ENCODE peak calls at places on chromosomes 12 and 14, in five cellular contexts. N, F, D, A and Y are unnamed samples.

GRCh38 chr12:53211476-53212381 is 4.7 kb upstream of the ITGB7 start:
- DNase-seq in A (no peak), N (peak), F (no peak), D (no peak), Y (no peak)

GRCh38 chr14:69693145-69693544 is 73.8 kb upstream of the SRSF5 start:
- DNase-seq in A (no peak), F (no peak), D (no peak), N (no peak), Y (peak)

GRCh38 chr14:55313480-55313879 is 42.3 kb downstream of the FBXO34 start:
- DNase-seq in A (no peak), F (no peak), N (no peak), D (no peak), Y (no peak)

GRCh38 chr12:92859650-92860386 is 69.3 kb downstream of the EEA1 start:
- DNase-seq in F (no peak), N (no peak), D (no peak), A (no peak), Y (no peak)

GRCh38 chr12:91974541-91974940 is 171.1 kb downstream of the BTG1 start:
- DNase-seq in A (no peak), D (no peak), F (no peak), N (peak), Y (no peak)

GRCh38 chr12:6229224-6229748 is 29.1 kb downstream of the CD9 start:
- DNase-seq in F (no peak), A (no peak), N (no peak), D (no peak), Y (no peak)

GRCh38 chr12:48219635-48220034 is 16.5 kb upstream of the OR10AD1 start:
- DNase-seq in F (no peak), N (no peak), D (peak), A (no peak), Y (no peak)

GRCh38 chr12:104456417-104456949 is at the start of gene CHST11:
- DNase-seq in F (peak), D (peak), A (peak), N (peak), Y (peak)

GRCh38 chr14:54787263-54787662 is 115.4 kb downstream of the GCH1 start:
- DNase-seq in N (no peak), A (no peak), D (no peak), F (no peak), Y (no peak)

GRCh38 chr12:14554281-14555008 is 13.2 kb downstream of the PLBD1 start:
- DNase-seq in A (no peak), F (no peak), D (peak), N (no peak), Y (peak)

GRCh38 chr14:69260979-69261605 is 1.1 kb downstream of the GALNT16 start:
- DNase-seq in D (peak), A (peak), N (peak), F (peak), Y (peak)

GRCh38 chr14:104871145-104871655 is 6.1 kb downstream of the CEP170B start:
- DNase-seq in A (no peak), D (no peak), N (peak), F (no peak), Y (no peak)

GRCh38 chr12:104586325-104587048 is 129.7 kb downstream of the CHST11 start:
- DNase-seq in N (no peak), F (no peak), A (no peak), D (no peak), Y (no peak)

GRCh38 chr12:59158066-59158465 is 237.8 kb upstream of the LRIG3 start:
- DNase-seq in F (no peak), D (no peak), N (no peak), A (no peak), Y (no peak)

GRCh38 chr12:41983896-41984295 is 160.8 kb downstream of the GXYLT1 start:
- DNase-seq in N (no peak), A (no peak), F (no peak), D (no peak), Y (no peak)

GRCh38 chr12:124713436-124714082 is 146.1 kb upstream of the NCOR2 start:
- DNase-seq in F (no peak), A (peak), N (no peak), D (no peak), Y (peak)

GRCh38 chr14:64417042-64417770 is 29.1 kb downstream of the MTHFD1 start:
- DNase-seq in A (no peak), N (peak), D (no peak), F (no peak), Y (no peak)

GRCh38 chr12:55194382-55194781 is 26.4 kb upstream of the OR10A7 start:
- DNase-seq in F (no peak), D (no peak), A (no peak), N (no peak), Y (no peak)

GRCh38 chr12:128259556-128260070 is 7.4 kb upstream of the TMEM132C start:
- DNase-seq in F (no peak), A (no peak), D (no peak), N (no peak), Y (peak)

GRCh38 chr12:120677765-120678473 is 9.0 kb upstream of the MLEC start:
- DNase-seq in F (peak), D (no peak), A (no peak), N (no peak), Y (no peak)

GRCh38 chr12:110122929-110123328 is 1.2 kb upstream of the IFT81 start:
- DNase-seq in F (no peak), D (no peak), A (no peak), N (no peak), Y (no peak)

GRCh38 chr12:43349863-43350262 is 202.1 kb downstream of the ADAMTS20 start:
- DNase-seq in D (no peak), N (no peak), A (no peak), F (no peak), Y (no peak)

GRCh38 chr12:47636908-47637780 is 68.7 kb downstream of the RPAP3 start:
- DNase-seq in A (no peak), F (no peak), D (peak), N (no peak), Y (peak)

GRCh38 chr14:63956326-63956725 is 103.5 kb downstream of the SYNE2 start:
- DNase-seq in N (no peak), D (no peak), F (no peak), A (no peak), Y (no peak)

GRCh38 chr14:64137657-64138290 is 156.4 kb downstream of the ESR2 start:
- DNase-seq in D (no peak), N (no peak), F (no peak), A (no peak), Y (peak)

GRCh38 chr12:76144253-76144564 is 59.7 kb upstream of the NAP1L1 start:
- DNase-seq in N (peak), A (no peak), D (peak), F (no peak), Y (no peak)

GRCh38 chr12:74381968-74382367 is 155.7 kb upstream of the ATXN7L3B start:
- DNase-seq in A (no peak), N (no peak), D (no peak), F (no peak), Y (no peak)

GRCh38 chr14:102096569-102097188 is 9.8 kb upstream of the HSP90AA1 start:
- DNase-seq in D (peak), A (peak), F (peak), N (peak), Y (peak)

GRCh38 chr14:68979021-68979721 is at the start of gene ACTN1:
- DNase-seq in N (peak), D (peak), A (peak), F (peak), Y (peak)

GRCh38 chr14:100842799-100843198 is 16.9 kb downstream of the MEG3 start:
- DNase-seq in F (no peak), N (peak), D (no peak), A (no peak), Y (no peak)

GRCh38 chr12:114815157-114815556 is 131.2 kb upstream of the TBX3 start:
- DNase-seq in A (no peak), D (no peak), F (no peak), N (no peak), Y (no peak)